ENCODE peak calls at places on chromosomes 16 and 17, in seven cellular contexts. M is central memory CD8-positive, alpha-beta T cell; F is H4; X is AG20443; U is ovary; K is AG04449; P is activated CD4-positive, alpha-beta memory T cell treated with anti-CD3 and anti-CD28 coated beads, Interleukin-2, amount 10 ng/mL, durations not matched to agents 7 days and 5 days. Q is an unnamed sample.
A peak's percentile ranks its signal among the peaks of the same experiment; 100 is the strongest.

GRCh38 chr17:1241904-1242303 is 28.3 kb upstream of the BHLHA9 start:
- DNase-seq in K (no peak), X (peak; percentile 59), F (peak; percentile 58), M (no peak), P (no peak), U (no peak), Q (peak; percentile 45)

GRCh38 chr17:72346306-72346705 is 225.5 kb downstream of the SOX9 start:
- DNase-seq in M (no peak), F (no peak), U (no peak), X (no peak), K (no peak), P (no peak), Q (no peak)

GRCh38 chr16:17296412-17296811 is 174.3 kb downstream of the XYLT1 start:
- DNase-seq in X (no peak), P (no peak), F (no peak), U (no peak), K (no peak), M (no peak), Q (no peak)

GRCh38 chr17:80694085-80694991 is 149.7 kb downstream of the RPTOR start:
- DNase-seq in K (no peak), U (no peak), P (no peak), M (no peak), F (no peak), X (no peak), Q (no peak)

GRCh38 chr17:5122586-5123342 is 6.9 kb downstream of the USP6 start:
- DNase-seq in M (no peak), K (no peak), U (peak; percentile 57), P (no peak), X (peak; percentile 48), F (no peak), Q (no peak)

GRCh38 chr17:65554568-65555223 is 6.8 kb downstream of the AXIN2 start:
- DNase-seq in F (no peak), U (no peak), X (peak; percentile 46), P (no peak), M (no peak), K (no peak), Q (no peak)

GRCh38 chr17:50219345-50219744 is 17.9 kb upstream of the COL1A1 start:
- DNase-seq in X (peak; percentile 74), P (no peak), K (no peak), F (peak; percentile 87), U (no peak), M (no peak), Q (peak; percentile 68)

GRCh38 chr17:72452286-72453173 is 331.7 kb downstream of the SOX9 start:
- DNase-seq in X (no peak), P (no peak), M (no peak), K (no peak), U (no peak), F (no peak), Q (no peak)

GRCh38 chr16:77531741-77532140 is 96.9 kb upstream of the ADAMTS18 start:
- DNase-seq in F (peak; percentile 16), M (no peak), K (peak; percentile 1), X (peak; percentile 72), U (no peak), P (no peak), Q (peak; percentile 62)

GRCh38 chr16:11692171-11692570 is 23.9 kb downstream of the SNN start:
- DNase-seq in M (no peak), U (no peak), X (no peak), P (no peak), K (no peak), F (no peak), Q (no peak)

GRCh38 chr16:27217256-27217655 is 13.9 kb downstream of the KDM8 start:
- DNase-seq in K (no peak), X (peak; percentile 79), U (no peak), P (no peak), M (no peak), F (no peak), Q (no peak)

GRCh38 chr16:89581045-89581695 is 5.6 kb downstream of the CPNE7 start:
- DNase-seq in M (no peak), K (peak; percentile 90), F (peak; percentile 87), P (no peak), U (no peak), X (peak; percentile 96), Q (peak; percentile 66)

GRCh38 chr17:40515491-40516041 is 14.1 kb upstream of the TNS4 start:
- DNase-seq in P (peak; percentile 66), X (no peak), M (no peak), K (no peak), U (no peak), F (no peak), Q (no peak)

GRCh38 chr17:17692353-17693252 is 11.3 kb downstream of the RAI1 start:
- DNase-seq in U (no peak), X (no peak), M (no peak), P (no peak), K (no peak), F (peak; percentile 34), Q (no peak)

GRCh38 chr17:69414408-69415274 is at the start of gene MAP2K6:
- DNase-seq in M (peak; percentile 64), X (peak; percentile 87), K (no peak), P (peak; percentile 85), U (peak; percentile 77), F (peak; percentile 71), Q (peak; percentile 64)

GRCh38 chr17:28907709-28908475 is 5.0 kb upstream of the DHRS13 start:
- DNase-seq in K (no peak), F (no peak), P (no peak), U (no peak), X (no peak), M (no peak), Q (no peak)

GRCh38 chr16:71216714-71217113 is 13.8 kb downstream of the HYDIN start:
- DNase-seq in P (no peak), M (no peak), U (no peak), K (no peak), F (no peak), X (no peak), Q (peak; percentile 4)

GRCh38 chr16:8848939-8849391 is 19.8 kb downstream of the CARHSP1 start:
- DNase-seq in U (no peak), F (no peak), P (no peak), K (no peak), M (no peak), X (peak; percentile 86), Q (peak; percentile 82)

GRCh38 chr17:39801055-39801454 is 63.1 kb downstream of the IKZF3 start:
- DNase-seq in P (no peak), M (no peak), X (no peak), F (no peak), K (no peak), U (no peak), Q (no peak)

GRCh38 chr17:73304971-73305786 is 6.6 kb downstream of the CDC42EP4 start:
- DNase-seq in P (no peak), U (peak; percentile 72), M (no peak), F (peak; percentile 95), K (no peak), X (peak; percentile 75), Q (peak; percentile 84)

GRCh38 chr16:68396481-68396880 is 51.8 kb downstream of the SMPD3 start:
- DNase-seq in F (peak; percentile 31), K (peak; percentile 9), M (peak; percentile 28), P (peak; percentile 58), U (no peak), X (peak; percentile 79), Q (peak; percentile 63)

GRCh38 chr16:79267781-79268180 is 332.8 kb downstream of the MAF start:
- DNase-seq in P (peak; percentile 60), K (no peak), X (no peak), M (no peak), F (no peak), U (no peak), Q (no peak)

GRCh38 chr17:8324913-8325312 is 14.7 kb upstream of the ODF4 start:
- DNase-seq in U (no peak), M (no peak), K (no peak), X (peak; percentile 8), P (no peak), F (no peak), Q (no peak)

GRCh38 chr17:29238133-29238850 is 8.4 kb upstream of the CRYBA1 start:
- DNase-seq in F (no peak), M (no peak), X (peak; percentile 47), P (no peak), K (no peak), U (no peak), Q (peak; percentile 72)

Q was measured in MCF 10A.